ENCODE peak calls at places on chromosomes 16 and 17, in nine cellular contexts. R is gastrocnemius medialis, F is left lung, C is neural progenitor cell, E is H7, S is dorsolateral prefrontal cortex, I is left ventricle myocardium inferior, U is GM23248, K is esophagus squamous epithelium. Q is an unnamed sample. For H3K27me3, the result is how much of the 10 kb centered on the place peaks cover.

GRCh38 chr17:72143245-72143644 is 22.4 kb downstream of the SOX9 start:
- DNase-seq in R (no peak), F (no peak), C (no peak), E (no peak), S (no peak), I (no peak), U (no peak), K (no peak), Q (no peak)

GRCh38 chr17:57519199-57519598 is 225.9 kb downstream of the CCDC182 start:
- DNase-seq in R (no peak), F (no peak), C (no peak), E (no peak), S (no peak), I (no peak), U (peak), K (no peak), Q (no peak)

GRCh38 chr16:88770459-88771293 is 14.3 kb downstream of the PIEZO1 start:
- DNase-seq in R (no peak), F (no peak), C (peak), E (peak), S (no peak), I (peak), U (no peak), K (no peak), Q (peak)

GRCh38 chr16:53061701-53062159 is 6.9 kb downstream of the CHD9 start:
- DNase-seq in R (no peak), F (peak), C (no peak), E (no peak), S (no peak), I (peak), U (no peak), K (no peak), Q (no peak)

GRCh38 chr17:56125830-56126819 is 27.1 kb upstream of the ANKFN1 start:
- DNase-seq in R (no peak), F (no peak), C (peak), E (peak), S (no peak), I (no peak), U (peak), K (no peak), Q (no peak)

GRCh38 chr17:50699410-50699809 is 8.3 kb downstream of the ANKRD40 start:
- DNase-seq in R (no peak), F (no peak), C (no peak), E (no peak), S (peak), I (no peak), U (peak), K (no peak), Q (no peak)

GRCh38 chr16:66612422-66612821 is 7.9 kb downstream of the CMTM3 start:
- DNase-seq in R (no peak), F (peak), C (no peak), E (no peak), S (peak), I (no peak), U (no peak), K (no peak), Q (no peak)

GRCh38 chr16:35197656-35198055 is 1738.2 kb downstream of the TP53TG3F start:
- DNase-seq in R (no peak), F (no peak), C (no peak), E (no peak), S (no peak), I (no peak), U (no peak), K (no peak), Q (no peak)

GRCh38 chr16:81094771-81095251 is 1.4 kb downstream of the GCSH start:
- DNase-seq in R (no peak), F (no peak), C (no peak), E (no peak), S (no peak), I (no peak), U (peak), K (no peak), Q (no peak)

GRCh38 chr16:72291121-72291520 is 119.2 kb upstream of the PMFBP1 start:
- DNase-seq in R (no peak), F (no peak), C (no peak), E (no peak), S (no peak), I (no peak), U (peak), K (no peak), Q (no peak)

GRCh38 chr16:13146829-13147228 is 245.4 kb downstream of the SHISA9 start:
- DNase-seq in R (no peak), F (no peak), C (no peak), E (no peak), S (no peak), I (no peak), U (no peak), K (no peak), Q (no peak)

GRCh38 chr16:83793179-83793578 is 14.6 kb upstream of the HSBP1 start:
- DNase-seq in R (no peak), F (no peak), C (peak), E (peak), S (no peak), I (no peak), U (no peak), K (no peak), Q (no peak)

DNA sequence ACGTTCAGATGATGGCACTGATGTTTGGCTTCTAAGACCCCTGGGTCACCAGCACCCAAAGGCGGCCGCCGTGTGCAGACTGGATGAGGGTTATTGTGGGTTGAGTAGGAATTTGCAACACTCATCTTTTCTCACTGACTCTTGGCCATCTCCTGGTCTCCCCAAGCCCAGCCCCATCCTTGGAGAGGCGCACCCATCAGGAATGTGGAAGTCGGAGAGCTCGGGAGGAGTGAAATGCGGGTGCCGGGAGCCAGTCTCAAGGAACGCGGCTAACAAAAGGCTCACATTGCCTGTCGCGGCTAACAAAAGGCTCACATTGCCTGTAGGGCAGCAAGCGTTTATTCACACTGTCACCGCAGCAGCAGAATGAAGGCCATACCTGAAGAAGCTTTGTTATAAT is 248.6 kb downstream of the FOXL1 start:
- DNase-seq in R (no peak), F (no peak), C (peak), E (peak), S (no peak), I (no peak), U (peak), K (no peak), Q (no peak)
- H3K27me3 ChIP-seq in R (under half), F (under half), C (under half), E (under half), S (under half), I (half or more), U (half or more), K (under half), Q (under half)

DNA sequence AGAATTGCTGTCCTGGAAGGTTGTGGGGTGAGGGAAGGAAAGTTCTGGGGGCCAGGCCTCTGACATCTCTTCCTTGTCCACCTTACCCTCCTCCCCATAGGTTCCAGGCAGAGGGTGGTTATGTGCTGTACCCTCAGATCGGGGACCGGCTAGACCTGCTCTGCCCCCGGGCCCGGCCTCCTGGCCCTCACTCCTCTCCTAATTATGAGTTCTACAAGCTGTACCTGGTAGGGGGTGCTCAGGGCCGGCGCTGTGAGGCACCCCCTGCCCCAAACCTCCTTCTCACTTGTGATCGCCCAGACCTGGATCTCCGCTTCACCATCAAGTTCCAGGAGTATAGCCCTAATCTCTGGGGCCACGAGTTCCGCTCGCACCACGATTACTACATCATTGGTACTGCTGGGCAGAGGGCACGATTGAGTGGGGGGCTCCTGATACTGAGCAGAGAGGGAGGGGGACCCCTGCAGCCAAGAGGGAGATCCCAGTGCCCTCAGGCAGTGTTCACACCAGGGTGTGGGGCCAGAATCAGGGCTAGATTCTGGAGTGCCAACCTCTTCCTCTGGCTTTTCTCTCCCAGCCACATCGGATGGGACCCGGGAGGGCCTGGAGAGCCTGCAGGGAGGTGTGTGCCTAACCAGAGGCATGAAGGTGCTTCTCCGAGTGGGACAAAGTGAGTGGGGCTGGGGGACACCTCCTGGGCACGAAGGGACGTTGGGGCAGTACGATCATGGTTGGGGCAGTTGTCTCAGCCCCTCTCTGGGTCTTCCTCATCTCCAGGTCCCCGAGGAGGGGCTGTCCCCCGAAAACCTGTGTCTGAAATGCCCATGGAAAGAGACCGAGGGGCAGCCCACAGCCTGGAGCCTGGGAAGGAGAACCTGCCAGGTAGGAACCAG is 3.1 kb downstream of the EFNB3 start:
- DNase-seq in R (no peak), F (no peak), C (no peak), E (peak), S (no peak), I (no peak), U (no peak), K (no peak), Q (no peak)
- H3K27me3 ChIP-seq in R (half or more), F (under half), C (under half), E (under half), S (under half), I (half or more), U (under half), K (under half), Q (half or more)

DNA sequence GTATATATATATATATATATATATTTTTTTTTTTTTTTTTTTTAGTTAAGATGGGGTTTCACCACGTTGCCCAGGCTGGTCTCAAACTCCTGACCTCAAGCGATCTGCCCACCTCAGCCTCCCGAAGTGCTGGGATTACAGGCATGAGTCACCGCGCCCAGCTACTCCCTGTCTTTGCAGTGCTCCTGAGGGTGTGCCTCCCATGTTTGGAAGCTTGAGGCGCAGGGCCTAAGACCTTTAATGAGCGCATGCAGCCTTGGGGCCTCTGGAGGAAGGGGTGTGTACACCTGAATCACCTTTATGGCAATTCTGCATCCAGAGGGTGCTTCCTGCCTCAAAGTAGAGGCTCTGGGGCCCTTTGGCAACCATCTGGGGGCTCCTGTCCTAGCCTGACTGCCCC is 219.4 kb upstream of the CIBAR2 start:
- DNase-seq in R (no peak), F (no peak), C (no peak), E (no peak), S (no peak), I (no peak), U (no peak), K (no peak), Q (no peak)
- H3K27me3 ChIP-seq in R (under half), F (under half), C (under half), E (under half), S (under half), I (under half), U (under half), K (under half), Q (under half)

GRCh38 chr17:48552453-48553189 is 7.7 kb upstream of the HOXB2 start:
- DNase-seq in R (no peak), F (no peak), C (peak), E (peak), S (no peak), I (no peak), U (no peak), K (no peak), Q (no peak)
- H3K27me3 ChIP-seq in R (under half), F (under half), C (half or more), E (half or more), S (under half), I (half or more), U (under half), K (under half), Q (under half)

GRCh38 chr16:85879975-85880831 is 18.8 kb upstream of the IRF8 start:
- DNase-seq in R (no peak), F (no peak), C (no peak), E (no peak), S (no peak), I (no peak), U (peak), K (no peak), Q (no peak)
- H3K27me3 ChIP-seq in R (under half), F (under half), C (under half), E (under half), S (under half), I (under half), U (half or more), K (under half), Q (under half)

GRCh38 chr17:79531191-79531590 is 79.7 kb downstream of the RBFOX3 start:
- DNase-seq in R (no peak), F (peak), C (no peak), E (no peak), S (peak), I (no peak), U (no peak), K (no peak), Q (no peak)
- H3K27me3 ChIP-seq in R (under half), F (under half), C (under half), E (under half), S (under half), I (half or more), U (under half), K (under half), Q (half or more)

DNA sequence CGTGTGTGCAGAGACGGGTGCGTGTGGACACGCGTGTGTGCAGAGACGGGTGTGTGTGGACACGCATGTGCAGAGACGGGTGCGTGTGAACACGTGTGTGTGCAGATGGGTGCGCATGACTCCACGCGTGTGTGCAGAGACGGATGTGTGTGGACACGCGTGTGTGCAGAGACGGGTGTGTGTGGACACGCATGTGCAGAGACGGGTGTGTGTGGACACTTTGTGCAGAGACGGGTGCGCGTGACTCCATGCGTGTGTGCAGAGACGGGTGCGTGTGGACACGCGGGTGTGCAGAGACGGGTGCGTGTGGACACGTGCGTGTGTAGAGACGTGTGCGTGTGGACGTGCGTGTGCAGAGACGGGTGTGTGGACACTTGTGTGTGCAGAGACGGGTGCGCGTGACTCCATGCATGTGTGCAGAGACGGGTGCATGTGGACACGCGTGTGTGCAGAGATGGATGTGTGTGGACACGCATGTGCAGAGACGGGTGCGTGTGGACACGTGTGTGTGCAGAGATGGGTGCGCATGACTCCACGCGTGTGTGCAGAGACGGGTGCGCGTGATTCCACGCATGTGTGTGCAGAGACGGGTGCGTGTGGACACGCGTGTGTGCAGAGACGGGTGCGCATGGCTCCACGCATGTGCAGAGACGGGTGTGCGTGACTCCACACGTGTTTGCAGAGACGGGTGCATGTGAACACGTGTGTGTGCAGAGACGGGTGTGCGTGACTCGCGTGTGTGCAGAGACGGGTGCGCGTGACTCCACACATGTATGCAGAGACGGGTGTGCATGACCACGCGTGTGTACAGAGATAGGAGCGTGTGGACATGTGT is 1.6 kb upstream of the CD7 start:
- DNase-seq in R (no peak), F (no peak), C (no peak), E (no peak), S (no peak), I (no peak), U (no peak), K (no peak), Q (no peak)
- H3K27me3 ChIP-seq in R (under half), F (under half), C (under half), E (under half), S (under half), I (under half), U (under half), K (under half), Q (under half)

GRCh38 chr16:11003141-11003540 is 58.8 kb downstream of the CLEC16A start:
- DNase-seq in R (no peak), F (no peak), C (no peak), E (no peak), S (no peak), I (no peak), U (no peak), K (no peak), Q (no peak)
- H3K27me3 ChIP-seq in R (under half), F (under half), C (under half), E (under half), S (under half), I (under half), U (under half), K (under half), Q (under half)

DNA sequence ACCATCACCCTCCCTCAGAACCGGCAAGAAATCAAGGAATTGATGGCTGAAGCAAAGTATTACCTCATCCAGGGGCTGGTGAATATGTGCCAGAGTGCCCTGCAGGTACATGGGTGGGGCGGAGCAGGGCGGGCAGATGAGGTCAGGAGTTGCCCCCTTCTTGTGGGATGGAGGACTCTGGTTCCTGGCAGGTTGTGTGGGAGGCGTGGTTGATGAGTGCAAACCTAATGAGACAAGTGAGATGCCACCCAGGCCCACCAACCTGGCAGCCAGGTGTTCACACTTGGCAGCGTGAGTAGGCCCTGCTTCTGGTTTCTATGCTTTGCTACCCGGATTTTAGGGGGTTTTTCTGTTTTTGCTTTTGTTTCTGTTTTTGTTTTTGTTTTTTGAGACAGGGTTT is 4.8 kb downstream of the TNFAIP1 start:
- DNase-seq in R (no peak), F (no peak), C (no peak), E (no peak), S (no peak), I (no peak), U (no peak), K (no peak), Q (no peak)
- H3K27me3 ChIP-seq in R (under half), F (under half), C (under half), E (under half), S (under half), I (under half), U (under half), K (under half), Q (under half)

GRCh38 chr16:68642047-68642435 is 3.1 kb upstream of the CDH3 start:
- DNase-seq in R (no peak), F (no peak), C (no peak), E (no peak), S (no peak), I (no peak), U (no peak), K (no peak), Q (no peak)

GRCh38 chr16:68642436-68643064 is 2.6 kb upstream of the CDH3 start:
- DNase-seq in R (no peak), F (peak), C (peak), E (peak), S (no peak), I (no peak), U (peak), K (no peak), Q (no peak)

GRCh38 chr16:68643847-68644246 is 1.3 kb upstream of the CDH3 start:
- DNase-seq in R (no peak), F (no peak), C (no peak), E (peak), S (no peak), I (no peak), U (no peak), K (no peak), Q (no peak)

GRCh38 chr16:68644303-68644702 is 807 bp upstream of the CDH3 start:
- DNase-seq in R (no peak), F (no peak), C (peak), E (peak), S (no peak), I (no peak), U (no peak), K (no peak), Q (no peak)

DNA sequence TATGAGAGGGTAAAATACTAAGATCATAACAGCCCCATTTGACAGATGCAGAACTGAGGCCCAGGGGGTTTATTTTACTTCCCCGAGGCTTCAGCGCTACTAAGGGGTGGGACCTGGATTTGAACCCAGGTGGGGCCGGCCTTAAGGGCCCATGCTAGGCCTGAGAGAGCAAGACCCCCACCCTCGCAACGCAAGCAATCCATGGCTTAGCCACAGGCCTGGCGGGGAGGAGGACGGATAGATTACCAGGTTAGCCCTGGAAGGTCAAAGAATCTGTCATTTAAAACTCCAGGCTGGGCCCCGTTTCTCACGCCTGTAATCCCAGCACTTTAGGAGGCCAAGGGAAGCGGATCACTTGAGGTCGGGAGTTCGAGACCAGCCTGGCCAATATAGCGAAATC is 1.9 kb upstream of the CDH3 start:
- DNase-seq in R (no peak), F (no peak), C (no peak), E (no peak), S (no peak), I (no peak), U (no peak), K (no peak), Q (no peak)
- H3K27me3 ChIP-seq in R (half or more), F (under half), C (under half), E (under half), S (under half), I (half or more), U (half or more), K (under half), Q (under half)